ENCODE peak calls at places on chromosome 17, in nine cellular contexts. L, B, G, N, W, M, O, S and I are unnamed samples.

GRCh38 chr17:50053654-50053960 is 2.3 kb upstream of the ITGA3 start:
- DNase-seq in L (no peak), B (no peak), G (no peak), N (no peak), W (no peak), M (no peak), O (no peak), S (no peak), I (no peak)

GRCh38 chr17:73042809-73043685 is 49.4 kb downstream of the SLC39A11 start:
- DNase-seq in L (no peak), B (no peak), G (no peak), N (peak), W (no peak), M (no peak), O (no peak), S (peak), I (no peak)

GRCh38 chr17:62080647-62081046 is 15.6 kb upstream of the MED13 start:
- DNase-seq in L (no peak), B (no peak), G (no peak), N (no peak), W (no peak), M (no peak), O (no peak), S (no peak), I (no peak)

GRCh38 chr17:63774982-63775290 is 966 bp downstream of the DDX42 start:
- DNase-seq in L (no peak), B (no peak), G (no peak), N (peak), W (no peak), M (no peak), O (no peak), S (no peak), I (no peak)

GRCh38 chr17:78197147-78197830 is 10.1 kb downstream of the AFMID start:
- DNase-seq in L (no peak), B (no peak), G (no peak), N (no peak), W (no peak), M (no peak), O (no peak), S (no peak), I (no peak)

GRCh38 chr17:46935658-46936266 is 12.8 kb downstream of the GOSR2 start:
- DNase-seq in L (peak), B (no peak), G (no peak), N (peak), W (no peak), M (no peak), O (peak), S (peak), I (no peak)

GRCh38 chr17:58525239-58525638 is 10.8 kb upstream of the MTMR4 start:
- DNase-seq in L (no peak), B (peak), G (no peak), N (peak), W (no peak), M (peak), O (peak), S (peak), I (no peak)

GRCh38 chr17:6218333-6218732 is 148.2 kb downstream of the WSCD1 start:
- DNase-seq in L (no peak), B (no peak), G (no peak), N (no peak), W (no peak), M (no peak), O (no peak), S (no peak), I (no peak)

GRCh38 chr17:2850991-2851390 is 54.8 kb downstream of the RAP1GAP2 start:
- DNase-seq in L (no peak), B (no peak), G (no peak), N (no peak), W (no peak), M (no peak), O (no peak), S (no peak), I (no peak)

GRCh38 chr17:73546770-73547345 is 97.4 kb downstream of the SDK2 start:
- DNase-seq in L (peak), B (peak), G (peak), N (no peak), W (no peak), M (peak), O (no peak), S (peak), I (peak)

GRCh38 chr17:44220211-44221071 is 966 bp upstream of the UBTF start:
- DNase-seq in L (peak), B (peak), G (peak), N (peak), W (no peak), M (peak), O (no peak), S (peak), I (peak)

GRCh38 chr17:27810211-27810901 is 10.0 kb upstream of the NOS2 start:
- DNase-seq in L (no peak), B (no peak), G (no peak), N (no peak), W (no peak), M (no peak), O (no peak), S (no peak), I (no peak)

GRCh38 chr17:14737984-14738651 is 437.2 kb downstream of the HS3ST3B1 start:
- DNase-seq in L (peak), B (peak), G (no peak), N (peak), W (peak), M (peak), O (peak), S (peak), I (no peak)

GRCh38 chr17:14091367-14091766 is 22.1 kb downstream of the COX10 start:
- DNase-seq in L (no peak), B (no peak), G (no peak), N (peak), W (no peak), M (no peak), O (no peak), S (no peak), I (no peak)

GRCh38 chr17:60351012-60351695 is 40.8 kb downstream of the USP32 start:
- DNase-seq in L (no peak), B (no peak), G (no peak), N (no peak), W (no peak), M (no peak), O (no peak), S (no peak), I (no peak)

GRCh38 chr17:38743556-38744171 is 4.5 kb downstream of the PCGF2 start:
- DNase-seq in L (no peak), B (no peak), G (peak), N (no peak), W (no peak), M (no peak), O (no peak), S (peak), I (peak)

GRCh38 chr17:45361976-45362375 is 45.2 kb upstream of the MAP3K14 start:
- DNase-seq in L (no peak), B (no peak), G (no peak), N (no peak), W (peak), M (no peak), O (no peak), S (no peak), I (no peak)

GRCh38 chr17:53134546-53134945 is 688.2 kb upstream of the KIF2B start:
- DNase-seq in L (no peak), B (no peak), G (no peak), N (no peak), W (no peak), M (no peak), O (no peak), S (no peak), I (no peak)

GRCh38 chr17:20010099-20010863 is 1.1 kb downstream of the SPECC1 start:
- DNase-seq in L (peak), B (peak), G (peak), N (peak), W (peak), M (peak), O (peak), S (peak), I (peak)

GRCh38 chr17:77491921-77492445 is 351.2 kb downstream of the SEC14L1 start:
- DNase-seq in L (no peak), B (no peak), G (no peak), N (no peak), W (peak), M (no peak), O (no peak), S (no peak), I (peak)

GRCh38 chr17:76567634-76568432 is 17.8 kb downstream of the ST6GALNAC2 start:
- DNase-seq in L (peak), B (no peak), G (no peak), N (no peak), W (no peak), M (no peak), O (no peak), S (no peak), I (peak)

GRCh38 chr17:62111562-62112180 is 46.6 kb upstream of the MED13 start:
- DNase-seq in L (no peak), B (no peak), G (peak), N (no peak), W (no peak), M (no peak), O (no peak), S (no peak), I (no peak)

GRCh38 chr17:38873646-38874380 is 4.0 kb downstream of the LASP1 start:
- DNase-seq in L (peak), B (no peak), G (peak), N (no peak), W (no peak), M (no peak), O (no peak), S (no peak), I (no peak)

GRCh38 chr17:71975998-71976649 is 144.7 kb upstream of the SOX9 start:
- DNase-seq in L (peak), B (peak), G (peak), N (peak), W (peak), M (peak), O (peak), S (peak), I (peak)

GRCh38 chr17:32513579-32513978 is 26.8 kb downstream of the CDK5R1 start:
- DNase-seq in L (no peak), B (no peak), G (no peak), N (no peak), W (no peak), M (no peak), O (no peak), S (no peak), I (no peak)
- H3K4me3 ChIP-seq in L (no peak), B (no peak), G (no peak), N (no peak), W (no peak), M (no peak), O (no peak), S (no peak), I (no peak)

DNA sequence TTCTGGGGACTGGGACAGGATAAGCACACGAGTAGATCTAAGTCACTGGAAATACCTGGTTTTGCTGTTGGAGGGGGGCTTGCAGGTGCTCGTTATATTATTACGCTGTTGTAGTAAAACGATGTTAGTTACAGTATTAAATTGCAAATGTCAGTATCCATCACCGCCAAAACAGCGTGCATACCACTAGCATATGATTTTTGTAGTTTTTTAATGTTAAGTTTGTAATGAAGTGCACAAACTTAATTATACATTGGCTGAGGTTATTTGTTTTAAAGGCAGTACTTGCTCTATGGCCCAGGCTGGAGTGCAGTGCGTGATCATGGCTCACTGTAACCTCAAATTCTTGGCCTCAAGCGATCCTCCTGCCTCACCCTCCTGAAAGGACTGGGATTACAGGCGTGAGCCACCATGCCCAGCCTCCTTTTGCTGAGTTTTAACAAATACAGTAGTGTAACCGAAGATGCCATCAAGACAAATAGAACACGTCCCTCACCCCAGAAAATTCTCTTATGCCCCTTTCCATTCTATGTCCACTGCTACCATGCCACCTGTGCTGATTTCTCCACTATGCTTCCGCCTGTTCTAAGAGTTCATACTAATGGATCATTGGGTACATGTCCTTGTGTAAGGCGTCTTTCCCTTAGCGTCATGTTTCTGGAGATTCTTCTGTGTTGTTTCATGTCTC is 20.7 kb upstream of the CSNK1D start:
- DNase-seq in L (no peak), B (no peak), G (no peak), N (no peak), W (no peak), M (no peak), O (no peak), S (no peak), I (no peak)
- H3K4me3 ChIP-seq in L (peak), B (peak), G (peak), N (peak), W (peak), M (peak), O (peak), S (no peak), I (no peak)

GRCh38 chr17:12521416-12521815 is 144.3 kb upstream of the MYOCD start:
- DNase-seq in L (no peak), B (no peak), G (no peak), N (no peak), W (no peak), M (no peak), O (no peak), S (no peak), I (no peak)

GRCh38 chr17:12519956-12520594 is 145.6 kb upstream of the MYOCD start:
- DNase-seq in L (no peak), B (no peak), G (no peak), N (peak), W (no peak), M (no peak), O (no peak), S (no peak), I (no peak)

GRCh38 chr17:12522743-12523181 is 142.9 kb upstream of the MYOCD start:
- DNase-seq in L (peak), B (no peak), G (peak), N (peak), W (no peak), M (no peak), O (peak), S (peak), I (peak)

GRCh38 chr17:12523244-12523643 is 142.4 kb upstream of the MYOCD start:
- DNase-seq in L (no peak), B (no peak), G (no peak), N (no peak), W (no peak), M (no peak), O (no peak), S (no peak), I (no peak)

DNA sequence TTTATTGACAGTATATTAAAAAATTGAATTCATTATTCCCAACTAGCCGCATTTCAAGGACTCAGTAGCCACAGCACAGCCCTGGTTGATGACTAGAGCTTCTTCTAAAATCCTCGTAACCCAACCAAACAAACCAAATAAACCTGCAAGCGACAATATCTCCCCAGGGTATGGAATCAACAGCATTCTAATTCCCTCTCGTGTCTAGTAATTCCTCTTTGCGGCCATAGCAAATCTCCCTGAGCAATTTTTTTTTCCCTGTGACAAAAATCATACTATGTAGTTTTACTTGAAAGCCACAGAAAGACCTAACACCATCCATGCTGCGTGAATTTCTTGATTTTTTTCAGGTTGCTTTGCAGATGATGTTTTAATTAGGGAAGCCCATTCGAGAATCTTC is 143.4 kb upstream of the MYOCD start:
- DNase-seq in L (no peak), B (no peak), G (no peak), N (no peak), W (no peak), M (no peak), O (no peak), S (no peak), I (no peak)
- H3K4me3 ChIP-seq in L (no peak), B (no peak), G (no peak), N (no peak), W (no peak), M (no peak), O (no peak), S (no peak), I (no peak)

GRCh38 chr17:79976451-79976850 is 59.2 kb downstream of the TBC1D16 start:
- DNase-seq in L (no peak), B (no peak), G (no peak), N (no peak), W (no peak), M (no peak), O (no peak), S (no peak), I (no peak)
- H3K4me3 ChIP-seq in L (no peak), B (no peak), G (no peak), N (no peak), W (no peak), M (no peak), O (no peak), S (no peak), I (no peak)

GRCh38 chr17:41212524-41213169 is 13.8 kb upstream of the KRTAP9-2 start:
- DNase-seq in L (no peak), B (no peak), G (no peak), N (no peak), W (no peak), M (no peak), O (no peak), S (no peak), I (no peak)

GRCh38 chr17:41211845-41212466 is 14.5 kb upstream of the KRTAP9-2 start:
- DNase-seq in L (no peak), B (no peak), G (no peak), N (peak), W (no peak), M (no peak), O (no peak), S (no peak), I (no peak)

GRCh38 chr17:41215681-41216080 is 10.8 kb upstream of the KRTAP9-2 start:
- DNase-seq in L (no peak), B (no peak), G (no peak), N (no peak), W (no peak), M (no peak), O (no peak), S (no peak), I (no peak)
- H3K4me3 ChIP-seq in L (no peak), B (no peak), G (no peak), N (no peak), W (no peak), M (no peak), O (no peak), S (no peak), I (no peak)

GRCh38 chr17:41186872-41187271 is 2.2 kb upstream of the KRTAP4-1 start:
- DNase-seq in L (no peak), B (no peak), G (no peak), N (no peak), W (no peak), M (no peak), O (no peak), S (no peak), I (no peak)
- H3K4me3 ChIP-seq in L (no peak), B (no peak), G (no peak), N (no peak), W (no peak), M (no peak), O (no peak), S (no peak), I (no peak)

DNA sequence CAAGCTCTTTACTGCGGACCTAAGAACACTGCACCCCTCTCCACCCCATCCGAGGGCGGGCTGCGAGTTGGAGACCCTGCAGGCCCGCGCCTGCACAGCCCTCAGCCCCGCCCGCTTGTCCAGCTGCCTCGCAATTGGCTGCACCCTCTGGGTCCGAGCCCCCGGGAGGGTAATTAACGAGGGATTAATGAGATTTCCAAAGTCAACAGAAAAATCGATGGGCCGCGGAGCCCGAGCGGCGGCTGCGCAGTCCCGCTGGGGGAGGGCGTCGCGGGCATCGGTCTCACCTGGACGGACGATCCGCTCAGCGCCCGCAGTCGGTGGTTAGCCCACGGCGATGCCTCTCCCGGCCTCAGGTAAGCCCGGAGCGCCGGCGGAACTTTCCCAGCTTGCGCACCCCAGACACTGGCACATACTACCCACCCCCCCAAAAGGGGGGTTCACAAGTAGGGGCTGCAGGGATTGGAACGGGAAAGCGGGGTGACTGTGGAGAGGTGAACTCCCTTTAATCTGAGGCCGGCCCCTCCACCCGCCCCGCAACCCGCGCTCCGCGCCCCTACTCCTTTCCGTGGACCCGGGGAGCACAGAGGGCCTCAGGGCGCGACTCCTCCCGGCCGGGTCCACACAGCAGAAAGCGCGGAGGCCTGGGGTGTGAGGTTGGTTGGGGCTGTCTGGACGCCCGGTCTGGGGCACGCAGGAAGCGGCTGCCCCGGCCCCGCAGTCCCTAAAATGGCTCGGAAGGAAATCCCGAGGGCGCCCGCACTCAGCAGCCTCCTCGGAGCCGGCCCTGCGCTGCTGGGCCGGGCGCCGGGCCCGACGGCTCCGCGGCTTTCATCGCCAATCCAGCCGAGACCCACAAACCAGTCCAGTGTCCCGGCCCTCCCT is at the start of gene OTOP3:
- DNase-seq in L (no peak), B (no peak), G (no peak), N (no peak), W (no peak), M (no peak), O (no peak), S (no peak), I (no peak)
- H3K4me3 ChIP-seq in L (no peak), B (no peak), G (no peak), N (no peak), W (no peak), M (no peak), O (no peak), S (no peak), I (no peak)